ENCODE peak calls at places on chromosomes 5 and 9, in four cellular contexts. T is GM12878, D is K562, J is HepG2. O is an unnamed sample.

GRCh38 chr5:158456756-158457155 is 597.8 kb upstream of the CLINT1 start:
- DNase-seq in T (no peak), D (no peak), J (peak; percentile 3), O (no peak)

GRCh38 chr9:130629443-130630090 is 34.8 kb upstream of the PRDM12 start:
- DNase-seq in T (no peak), D (no peak), J (no peak), O (no peak)

GRCh38 chr9:82621446-82621845 is 441.5 kb downstream of the RASEF start:
- DNase-seq in T (no peak), D (no peak), J (no peak), O (no peak)

GRCh38 chr9:77170991-77171699 is 6.2 kb upstream of the VPS13A start:
- DNase-seq in T (no peak), D (no peak), J (peak; percentile 99), O (no peak)

GRCh38 chr9:125472926-125473701 is 211.5 kb downstream of the GAPVD1 start:
- DNase-seq in T (no peak), D (peak; percentile 87), J (peak; percentile 76), O (peak; percentile 45)

GRCh38 chr5:81533629-81534480 is 139.9 kb upstream of the ACOT12 start:
- DNase-seq in T (no peak), D (no peak), J (no peak), O (no peak)

GRCh38 chr9:132945186-132946130 is 1.0 kb upstream of the TSC1 start:
- DNase-seq in T (no peak), D (no peak), J (no peak), O (no peak)

GRCh38 chr5:134889335-134889734 is 15.2 kb downstream of the TXNDC15 start:
- DNase-seq in T (no peak), D (no peak), J (no peak), O (no peak)

GRCh38 chr5:72326298-72326649 is 6.1 kb downstream of the PTCD2 start:
- DNase-seq in T (no peak), D (no peak), J (no peak), O (no peak)

GRCh38 chr5:7927466-7928375 is 58.8 kb downstream of the MTRR start:
- DNase-seq in T (no peak), D (peak; percentile 77), J (peak; percentile 39), O (peak; percentile 72)

GRCh38 chr9:87187656-87188055 is 240.3 kb upstream of the GAS1 start:
- DNase-seq in T (no peak), D (no peak), J (no peak), O (no peak)

GRCh38 chr9:92061184-92061583 is 54.0 kb downstream of the SPTLC1 start:
- DNase-seq in T (no peak), D (no peak), J (no peak), O (no peak)

GRCh38 chr9:132842124-132843005 is 35.7 kb downstream of the AK8 start:
- DNase-seq in T (no peak), D (no peak), J (no peak), O (no peak)

GRCh38 chr9:110192531-110193326 is 15.2 kb downstream of the C9orf152 start:
- DNase-seq in T (no peak), D (no peak), J (no peak), O (no peak)

GRCh38 chr9:70826562-70826961 is 294.9 kb downstream of the TRPM3 start:
- DNase-seq in T (no peak), D (no peak), J (no peak), O (no peak)
- TF ChIP-seq CBFB in T (no peak), D (no peak), J (no peak), O (no peak)

DNA sequence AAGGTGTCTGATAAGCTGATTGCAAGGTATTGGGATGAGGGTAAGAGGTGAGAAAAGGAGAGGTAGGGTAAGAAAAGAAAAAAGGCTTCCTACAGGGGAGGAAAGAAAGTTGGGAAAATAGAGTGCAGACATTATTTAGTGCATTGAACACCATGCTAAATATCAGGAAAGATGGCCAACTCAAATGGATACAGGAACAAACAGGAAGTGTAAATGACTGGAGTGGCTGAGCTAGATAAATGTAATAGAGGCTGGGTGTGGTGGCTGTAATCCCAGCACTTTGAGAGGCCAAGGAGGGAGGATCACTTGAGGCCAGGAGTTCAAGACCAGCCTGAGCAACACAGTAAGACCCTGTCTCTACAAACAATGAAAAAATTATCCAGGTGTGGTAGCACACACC is 32.2 kb downstream of the OTP start:
- DNase-seq in T (no peak), D (no peak), J (no peak), O (no peak)
- TF ChIP-seq NR2C2 in T (no peak), D (no peak), J (no peak), O (no peak)

GRCh38 chr9:84339951-84340350 is 607 bp downstream of the SLC28A3 start:
- DNase-seq in T (no peak), D (no peak), J (no peak), O (no peak)
- TF ChIP-seq CREM in T (no peak), D (no peak), J (no peak), O (no peak)

DNA sequence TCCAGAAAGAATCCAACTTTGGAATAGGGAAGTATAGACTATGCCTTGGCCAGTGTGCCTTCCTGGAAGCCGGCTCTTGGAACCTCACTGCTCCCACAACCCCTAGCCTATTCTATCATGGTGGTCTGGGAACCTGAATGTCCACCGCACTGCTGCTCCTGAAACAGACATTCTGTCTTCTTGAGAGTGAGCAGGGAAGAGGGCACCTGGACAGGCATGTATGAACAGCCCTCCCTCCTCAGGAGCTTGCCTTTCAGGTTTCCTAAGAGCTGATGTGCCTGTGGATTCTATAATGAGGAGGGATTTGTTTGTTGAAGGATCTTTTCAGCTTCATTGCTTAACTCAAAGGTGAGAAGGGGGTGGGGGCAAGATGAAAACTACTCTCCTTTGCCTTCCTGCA is 55.1 kb upstream of the XPA start:
- DNase-seq in T (no peak), D (no peak), J (no peak), O (no peak)
- TF ChIP-seq CBFB in T (no peak), D (no peak), J (no peak), O (no peak)

GRCh38 chr5:95646569-95647330 is at the start of gene RFESD:
- DNase-seq in T (peak; percentile 83), D (peak; percentile 93), J (peak; percentile 96), O (peak; percentile 97)
- TF ChIP-seq NR2C2 in T (no peak), D (no peak), J (no peak), O (no peak)

GRCh38 chr9:127318651-127319167 is 54.1 kb downstream of the GARNL3 start:
- DNase-seq in T (no peak), D (no peak), J (no peak), O (no peak)
- TF ChIP-seq CREM in T (no peak), D (no peak), J (no peak), O (no peak)

GRCh38 chr5:155285673-155286072 is 272.1 kb downstream of the KIF4B start:
- DNase-seq in T (no peak), D (no peak), J (no peak), O (no peak)
- TF ChIP-seq CBFB in T (no peak), D (no peak), J (no peak), O (no peak)

GRCh38 chr5:173963867-173964429 is 25.0 kb upstream of the C5orf47 start:
- DNase-seq in T (no peak), D (no peak), J (no peak), O (peak; percentile 61)
- TF ChIP-seq NR2C2 in T (no peak), D (no peak), J (no peak), O (no peak)